ENCODE peak calls at places on chromosomes 2 and 18, in six cellular contexts. Q is NB4; F is stimulated activated CD4-positive, alpha-beta T cell treated with anti-CD3 and anti-CD28 coated beads, Interleukin-12 subunit alpha, Interleukin-12 subunit beta, amount 100 ng/mL, for 48 hours; G is astrocyte of the spinal cord; J is activated CD4-positive, alpha-beta memory T cell treated with anti-CD3 and anti-CD28 coated beads, Interleukin-2, amount 10 ng/mL, durations not matched to agents 7 days and 5 days; W is activated effector memory CD4-positive, alpha-beta T cell treated with anti-CD3 and anti-CD28 coated beads, Interleukin-2, amount 50 U/mL, for 16 hours. P is an unnamed sample.

GRCh38 chr2:46893231-46893943 is 22.2 kb downstream of the MCFD2 start:
- DNase-seq in Q (no peak), F (no peak), G (no peak), J (no peak), W (no peak), P (no peak)

GRCh38 chr2:197037863-197038398 is 111.4 kb upstream of the PGAP1 start:
- DNase-seq in Q (peak; percentile 7), F (no peak), G (no peak), J (no peak), W (no peak), P (no peak)

GRCh38 chr2:74954500-74954874 is 4.0 kb upstream of the POLE4 start:
- DNase-seq in Q (no peak), F (no peak), G (no peak), J (no peak), W (no peak), P (no peak)

GRCh38 chr18:44754567-44754966 is 73.9 kb downstream of the SETBP1 start:
- DNase-seq in Q (no peak), F (no peak), G (no peak), J (no peak), W (no peak), P (no peak)

GRCh38 chr18:76436342-76436741 is 58.7 kb downstream of the ZNF516 start:
- DNase-seq in Q (no peak), F (no peak), G (no peak), J (no peak), W (no peak), P (no peak)

GRCh38 chr2:225164406-225165048 is 122.3 kb upstream of the DOCK10 start:
- DNase-seq in Q (peak; percentile 5), F (no peak), G (no peak), J (no peak), W (no peak), P (no peak)

GRCh38 chr2:179071810-179072355 is 21.9 kb upstream of the CCDC141 start:
- DNase-seq in Q (no peak), F (no peak), G (no peak), J (no peak), W (no peak), P (no peak)

GRCh38 chr2:134087371-134087921 is 166.4 kb upstream of the MGAT5 start:
- DNase-seq in Q (no peak), F (no peak), G (no peak), J (no peak), W (no peak), P (no peak)

GRCh38 chr2:29865512-29865911 is 55.9 kb downstream of the ALK start:
- DNase-seq in Q (no peak), F (no peak), G (no peak), J (no peak), W (no peak), P (no peak)

GRCh38 chr18:49022311-49023280 is 71.8 kb upstream of the SMAD7 start:
- DNase-seq in Q (no peak), F (no peak), G (no peak), J (peak; percentile 14), W (peak; percentile 57), P (no peak)

GRCh38 chr2:105943977-105944376 is 199.3 kb downstream of the NCK2 start:
- DNase-seq in Q (no peak), F (no peak), G (no peak), J (no peak), W (no peak), P (no peak)

GRCh38 chr2:210626849-210627248 is 70.5 kb downstream of the CPS1 start:
- DNase-seq in Q (no peak), F (no peak), G (peak; percentile 23), J (no peak), W (no peak), P (no peak)

GRCh38 chr2:27378096-27378808 is 2.3 kb downstream of the ZNF513 start:
- DNase-seq in Q (no peak), F (no peak), G (no peak), J (no peak), W (no peak), P (no peak)

GRCh38 chr2:227871375-227871788 is at the start of gene DAW1:
- DNase-seq in Q (no peak), F (no peak), G (peak; percentile 68), J (peak; percentile 51), W (peak; percentile 80), P (peak; percentile 36)